ENCODE peak calls at places on chromosomes 4 and X, in five cellular contexts. One of them, this sample, is unnamed.

GRCh38 chrX:115173181-115173580 is 16.0 kb upstream of the RBMXL3 start:
- DNase-seq in ovary: no peak
- DNase-seq in MM.1S: no peak
- DNase-seq in CD8-positive, alpha-beta memory T cell: no peak
- DNase-seq in mammary epithelial cell: no peak
- DNase-seq in this sample: no peak

GRCh38 chr4:174631901-174632758 is 109.8 kb upstream of the HPGD start:
- DNase-seq in ovary: no peak
- DNase-seq in MM.1S: peak; percentile 70
- DNase-seq in CD8-positive, alpha-beta memory T cell: no peak
- DNase-seq in mammary epithelial cell: peak; percentile 24
- DNase-seq in this sample: no peak

GRCh38 chrX:17078031-17078730 is 131.7 kb downstream of the REPS2 start:
- DNase-seq in ovary: no peak
- DNase-seq in MM.1S: no peak
- DNase-seq in CD8-positive, alpha-beta memory T cell: no peak
- DNase-seq in mammary epithelial cell: peak; percentile 46
- DNase-seq in this sample: no peak

GRCh38 chr4:183789657-183790056 is 115.5 kb upstream of the STOX2 start:
- DNase-seq in ovary: no peak
- DNase-seq in MM.1S: no peak
- DNase-seq in CD8-positive, alpha-beta memory T cell: no peak
- DNase-seq in mammary epithelial cell: peak; percentile 16
- DNase-seq in this sample: no peak

GRCh38 chrX:12894074-12894691 is 12.2 kb upstream of the TLR8 start:
- DNase-seq in ovary: peak; percentile 21
- DNase-seq in MM.1S: peak; percentile 44
- DNase-seq in CD8-positive, alpha-beta memory T cell: peak; percentile 8
- DNase-seq in mammary epithelial cell: no peak
- DNase-seq in this sample: peak; percentile 59

GRCh38 chr4:56653461-56654237 is 27.4 kb downstream of the HOPX start:
- DNase-seq in ovary: no peak
- DNase-seq in MM.1S: no peak
- DNase-seq in CD8-positive, alpha-beta memory T cell: peak; percentile 2
- DNase-seq in mammary epithelial cell: no peak
- DNase-seq in this sample: no peak

GRCh38 chr4:185015108-185015507 is 3.2 kb upstream of the HELT start:
- DNase-seq in ovary: no peak
- DNase-seq in MM.1S: no peak
- DNase-seq in CD8-positive, alpha-beta memory T cell: no peak
- DNase-seq in mammary epithelial cell: no peak
- DNase-seq in this sample: no peak

GRCh38 chr4:144646523-144647094 is 653 bp downstream of the HHIP start:
- DNase-seq in ovary: peak; percentile 26
- DNase-seq in MM.1S: no peak
- DNase-seq in CD8-positive, alpha-beta memory T cell: no peak
- DNase-seq in mammary epithelial cell: peak; percentile 30
- DNase-seq in this sample: peak; percentile 48

GRCh38 chrX:8500203-8500602 is 35.6 kb downstream of the VCX3B start:
- DNase-seq in ovary: no peak
- DNase-seq in MM.1S: no peak
- DNase-seq in CD8-positive, alpha-beta memory T cell: no peak
- DNase-seq in mammary epithelial cell: no peak
- DNase-seq in this sample: no peak

GRCh38 chr4:154982187-154983047 is 201.3 kb downstream of the RBM46 start:
- DNase-seq in ovary: peak; percentile 59
- DNase-seq in MM.1S: peak; percentile 55
- DNase-seq in CD8-positive, alpha-beta memory T cell: no peak
- DNase-seq in mammary epithelial cell: peak; percentile 44
- DNase-seq in this sample: peak; percentile 81

GRCh38 chrX:134990475-134991473 is at the start of gene SMIM10:
- DNase-seq in ovary: peak; percentile 85
- DNase-seq in MM.1S: peak; percentile 17
- DNase-seq in CD8-positive, alpha-beta memory T cell: peak; percentile 2
- DNase-seq in mammary epithelial cell: peak; percentile 29
- DNase-seq in this sample: peak; percentile 67

GRCh38 chr4:183249854-183250253 is 70.2 kb downstream of the CLDN22 start:
- DNase-seq in ovary: no peak
- DNase-seq in MM.1S: peak; percentile 42
- DNase-seq in CD8-positive, alpha-beta memory T cell: no peak
- DNase-seq in mammary epithelial cell: peak; percentile 21
- DNase-seq in this sample: peak; percentile 47

GRCh38 chr4:125313989-125314602 is 659 bp upstream of the FAT4 start:
- DNase-seq in ovary: no peak
- DNase-seq in MM.1S: no peak
- DNase-seq in CD8-positive, alpha-beta memory T cell: no peak
- DNase-seq in mammary epithelial cell: no peak
- DNase-seq in this sample: no peak
- H3K4me1 ChIP-seq in ovary: peaks cover 9% of the 10 kb centered on the region
- H3K4me1 ChIP-seq in MM.1S: peaks cover 12% of the 10 kb centered on the region
- H3K4me1 ChIP-seq in CD8-positive, alpha-beta memory T cell: peaks cover 9% of the 10 kb centered on the region
- H3K4me1 ChIP-seq in mammary epithelial cell: peaks cover 17% of the 10 kb centered on the region
- H3K4me1 ChIP-seq in this sample: peaks cover 4% of the 10 kb centered on the region

GRCh38 chrX:55486736-55487135 is 2.9 kb downstream of the USP51 start:
- DNase-seq in ovary: no peak
- DNase-seq in MM.1S: no peak
- DNase-seq in CD8-positive, alpha-beta memory T cell: no peak
- DNase-seq in mammary epithelial cell: peak; percentile 41
- DNase-seq in this sample: no peak

GRCh38 chrX:55487143-55487542 is 2.5 kb downstream of the USP51 start:
- DNase-seq in ovary: no peak
- DNase-seq in MM.1S: no peak
- DNase-seq in CD8-positive, alpha-beta memory T cell: no peak
- DNase-seq in mammary epithelial cell: no peak
- DNase-seq in this sample: no peak

GRCh38 chrX:55488268-55488558 is 1.4 kb downstream of the USP51 start:
- DNase-seq in ovary: no peak
- DNase-seq in MM.1S: no peak
- DNase-seq in CD8-positive, alpha-beta memory T cell: no peak
- DNase-seq in mammary epithelial cell: no peak
- DNase-seq in this sample: no peak

GRCh38 chrX:55488559-55489314 is 911 bp downstream of the USP51 start:
- DNase-seq in ovary: peak; percentile 74
- DNase-seq in MM.1S: peak; percentile 48
- DNase-seq in CD8-positive, alpha-beta memory T cell: peak; percentile 47
- DNase-seq in mammary epithelial cell: no peak
- DNase-seq in this sample: peak; percentile 65

DNA sequence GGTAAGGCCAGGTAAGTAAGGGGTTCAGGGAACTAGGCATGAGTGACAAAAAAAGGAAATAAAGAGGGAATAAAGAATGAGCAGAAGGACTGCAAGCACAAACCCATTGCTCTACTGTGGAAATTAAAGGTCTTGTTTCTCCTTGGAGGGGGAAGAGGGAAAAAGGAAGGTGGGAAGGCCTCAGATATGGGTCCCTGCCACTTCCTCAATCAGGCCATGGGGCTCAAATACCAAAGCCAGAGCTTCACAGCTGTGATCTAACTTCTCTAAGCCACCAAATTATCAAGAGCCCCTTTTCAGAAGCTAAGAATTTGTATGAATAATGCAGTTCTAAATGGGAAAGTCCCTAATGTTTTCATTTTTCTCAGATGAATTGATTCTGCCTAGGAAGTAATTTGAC is 4.7 kb downstream of the USP51 start:
- DNase-seq in ovary: no peak
- DNase-seq in MM.1S: no peak
- DNase-seq in CD8-positive, alpha-beta memory T cell: no peak
- DNase-seq in mammary epithelial cell: no peak
- DNase-seq in this sample: no peak
- H3K9me3 ChIP-seq in ovary: no peaks in the 10 kb centered on the region
- H3K9me3 ChIP-seq in MM.1S: no peaks in the 10 kb centered on the region
- H3K9me3 ChIP-seq in CD8-positive, alpha-beta memory T cell: no peaks in the 10 kb centered on the region
- H3K9me3 ChIP-seq in mammary epithelial cell: peaks cover 7% of the 10 kb centered on the region
- H3K9me3 ChIP-seq in this sample: no peaks in the 10 kb centered on the region

GRCh38 chr4:169443748-169444147 is 168.6 kb downstream of the NEK1 start:
- DNase-seq in ovary: no peak
- DNase-seq in MM.1S: no peak
- DNase-seq in CD8-positive, alpha-beta memory T cell: no peak
- DNase-seq in mammary epithelial cell: no peak
- DNase-seq in this sample: no peak
- H3K4me1 ChIP-seq in ovary: peaks cover 3% of the 10 kb centered on the region
- H3K4me1 ChIP-seq in MM.1S: no peaks in the 10 kb centered on the region
- H3K4me1 ChIP-seq in CD8-positive, alpha-beta memory T cell: no peaks in the 10 kb centered on the region
- H3K4me1 ChIP-seq in mammary epithelial cell: no peaks in the 10 kb centered on the region
- H3K4me1 ChIP-seq in this sample: no peaks in the 10 kb centered on the region

GRCh38 chrX:404656-405055 is 17.9 kb upstream of the PPP2R3B start:
- DNase-seq in ovary: no peak
- DNase-seq in MM.1S: no peak
- DNase-seq in CD8-positive, alpha-beta memory T cell: no peak
- DNase-seq in mammary epithelial cell: no peak
- DNase-seq in this sample: no peak

GRCh38 chrX:405149-405548 is 18.4 kb upstream of the PPP2R3B start:
- DNase-seq in ovary: no peak
- DNase-seq in MM.1S: no peak
- DNase-seq in CD8-positive, alpha-beta memory T cell: no peak
- DNase-seq in mammary epithelial cell: no peak
- DNase-seq in this sample: no peak

GRCh38 chrX:397575-397974 is 10.9 kb upstream of the PPP2R3B start:
- DNase-seq in ovary: no peak
- DNase-seq in MM.1S: no peak
- DNase-seq in CD8-positive, alpha-beta memory T cell: no peak
- DNase-seq in mammary epithelial cell: no peak
- DNase-seq in this sample: no peak

GRCh38 chrX:400258-400657 is 13.6 kb upstream of the PPP2R3B start:
- DNase-seq in ovary: no peak
- DNase-seq in MM.1S: no peak
- DNase-seq in CD8-positive, alpha-beta memory T cell: no peak
- DNase-seq in mammary epithelial cell: no peak
- DNase-seq in this sample: no peak

GRCh38 chrX:402857-403256 is 16.1 kb upstream of the PPP2R3B start:
- DNase-seq in ovary: no peak
- DNase-seq in MM.1S: no peak
- DNase-seq in CD8-positive, alpha-beta memory T cell: no peak
- DNase-seq in mammary epithelial cell: no peak
- DNase-seq in this sample: no peak
- H3K9me3 ChIP-seq in ovary: no peaks in the 10 kb centered on the region
- H3K9me3 ChIP-seq in MM.1S: no peaks in the 10 kb centered on the region
- H3K9me3 ChIP-seq in CD8-positive, alpha-beta memory T cell: no peaks in the 10 kb centered on the region
- H3K9me3 ChIP-seq in mammary epithelial cell: peaks cover 13% of the 10 kb centered on the region
- H3K9me3 ChIP-seq in this sample: no peaks in the 10 kb centered on the region

DNA sequence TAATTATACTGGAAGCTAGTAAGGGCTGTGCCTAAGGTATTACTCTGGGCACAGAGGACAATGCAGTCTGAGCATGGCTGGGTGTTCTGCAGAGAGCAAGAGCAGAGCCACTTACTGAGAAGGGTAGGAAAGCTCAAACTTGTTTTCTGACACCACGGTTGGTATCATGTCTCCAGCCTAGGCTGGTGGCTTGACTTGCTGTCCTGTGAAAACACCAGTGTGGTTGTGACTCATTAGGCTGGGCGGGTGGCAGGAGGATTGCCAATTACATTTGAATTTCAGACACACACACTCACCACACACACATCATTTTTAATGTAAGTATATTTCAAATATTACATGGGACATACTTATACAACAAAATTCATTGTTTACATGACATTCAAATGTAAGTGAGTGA is 19.7 kb upstream of the MTM1 start:
- DNase-seq in ovary: no peak
- DNase-seq in MM.1S: no peak
- DNase-seq in CD8-positive, alpha-beta memory T cell: no peak
- DNase-seq in mammary epithelial cell: peak; percentile 61
- DNase-seq in this sample: no peak
- H3K4me1 ChIP-seq in ovary: peaks cover 6% of the 10 kb centered on the region
- H3K4me1 ChIP-seq in MM.1S: no peaks in the 10 kb centered on the region
- H3K4me1 ChIP-seq in CD8-positive, alpha-beta memory T cell: peaks cover 23% of the 10 kb centered on the region
- H3K4me1 ChIP-seq in mammary epithelial cell: peaks cover 16% of the 10 kb centered on the region
- H3K4me1 ChIP-seq in this sample: no peaks in the 10 kb centered on the region

GRCh38 chr4:4810365-4810764 is 49.1 kb upstream of the MSX1 start:
- DNase-seq in ovary: no peak
- DNase-seq in MM.1S: no peak
- DNase-seq in CD8-positive, alpha-beta memory T cell: no peak
- DNase-seq in mammary epithelial cell: no peak
- DNase-seq in this sample: no peak
- H3K9me3 ChIP-seq in ovary: no peaks in the 10 kb centered on the region
- H3K9me3 ChIP-seq in MM.1S: no peaks in the 10 kb centered on the region
- H3K9me3 ChIP-seq in CD8-positive, alpha-beta memory T cell: no peaks in the 10 kb centered on the region
- H3K9me3 ChIP-seq in mammary epithelial cell: peaks cover 4% of the 10 kb centered on the region
- H3K9me3 ChIP-seq in this sample: no peaks in the 10 kb centered on the region

GRCh38 chrX:107769581-107770317 is 5.8 kb downstream of the TSC22D3 start:
- DNase-seq in ovary: no peak
- DNase-seq in MM.1S: no peak
- DNase-seq in CD8-positive, alpha-beta memory T cell: no peak
- DNase-seq in mammary epithelial cell: no peak
- DNase-seq in this sample: no peak
- H3K4me1 ChIP-seq in ovary: no peaks in the 10 kb centered on the region
- H3K4me1 ChIP-seq in MM.1S: no peaks in the 10 kb centered on the region
- H3K4me1 ChIP-seq in CD8-positive, alpha-beta memory T cell: no peaks in the 10 kb centered on the region
- H3K4me1 ChIP-seq in mammary epithelial cell: peaks cover 2% of the 10 kb centered on the region
- H3K4me1 ChIP-seq in this sample: no peaks in the 10 kb centered on the region

GRCh38 chrX:51853251-51853650 is 40.2 kb upstream of the MAGED1 start:
- DNase-seq in ovary: no peak
- DNase-seq in MM.1S: no peak
- DNase-seq in CD8-positive, alpha-beta memory T cell: no peak
- DNase-seq in mammary epithelial cell: no peak
- DNase-seq in this sample: no peak
- H3K9me3 ChIP-seq in ovary: no peaks in the 10 kb centered on the region
- H3K9me3 ChIP-seq in MM.1S: no peaks in the 10 kb centered on the region
- H3K9me3 ChIP-seq in CD8-positive, alpha-beta memory T cell: no peaks in the 10 kb centered on the region
- H3K9me3 ChIP-seq in mammary epithelial cell: peaks cover 30% of the 10 kb centered on the region
- H3K9me3 ChIP-seq in this sample: no peaks in the 10 kb centered on the region

GRCh38 chrX:153881281-153881680 is 4.7 kb downstream of the L1CAM start:
- DNase-seq in ovary: no peak
- DNase-seq in MM.1S: no peak
- DNase-seq in CD8-positive, alpha-beta memory T cell: no peak
- DNase-seq in mammary epithelial cell: no peak
- DNase-seq in this sample: no peak

GRCh38 chrX:153882086-153882498 is 3.9 kb downstream of the L1CAM start:
- DNase-seq in ovary: no peak
- DNase-seq in MM.1S: no peak
- DNase-seq in CD8-positive, alpha-beta memory T cell: no peak
- DNase-seq in mammary epithelial cell: peak; percentile 50
- DNase-seq in this sample: peak; percentile 74

GRCh38 chrX:153879741-153880439 is 6.1 kb downstream of the L1CAM start:
- DNase-seq in ovary: no peak
- DNase-seq in MM.1S: no peak
- DNase-seq in CD8-positive, alpha-beta memory T cell: no peak
- DNase-seq in mammary epithelial cell: no peak
- DNase-seq in this sample: no peak

GRCh38 chrX:153878969-153879653 is 6.9 kb downstream of the L1CAM start:
- DNase-seq in ovary: no peak
- DNase-seq in MM.1S: no peak
- DNase-seq in CD8-positive, alpha-beta memory T cell: no peak
- DNase-seq in mammary epithelial cell: no peak
- DNase-seq in this sample: peak; percentile 63

GRCh38 chrX:153880440-153880815 is 5.5 kb downstream of the L1CAM start:
- DNase-seq in ovary: no peak
- DNase-seq in MM.1S: no peak
- DNase-seq in CD8-positive, alpha-beta memory T cell: no peak
- DNase-seq in mammary epithelial cell: no peak
- DNase-seq in this sample: no peak
- H3K4me1 ChIP-seq in ovary: no peaks in the 10 kb centered on the region
- H3K4me1 ChIP-seq in MM.1S: no peaks in the 10 kb centered on the region
- H3K4me1 ChIP-seq in CD8-positive, alpha-beta memory T cell: peaks cover 6% of the 10 kb centered on the region
- H3K4me1 ChIP-seq in mammary epithelial cell: peaks cover 27% of the 10 kb centered on the region
- H3K4me1 ChIP-seq in this sample: peaks cover 45% of the 10 kb centered on the region